ENCODE peak calls at places on chromosomes 16 and 17, in five cellular contexts. One of them, this sample, is unnamed.
A peak's percentile ranks its signal among the peaks of the same experiment; 100 is the strongest.

GRCh38 chr17:78377858-78378224 is 608 bp upstream of the PGS1 start:
- DNase-seq in stomach: no peak
- DNase-seq in HCT116: no peak
- DNase-seq in Panc1: no peak
- DNase-seq in transverse colon: no peak
- DNase-seq in this sample: no peak

GRCh38 chr16:23182206-23182674 is 305 bp upstream of the SCNN1G start:
- DNase-seq in stomach: peak; percentile 93
- DNase-seq in HCT116: peak; percentile 57
- DNase-seq in Panc1: peak; percentile 33
- DNase-seq in transverse colon: peak; percentile 93
- DNase-seq in this sample: peak; percentile 90

GRCh38 chr16:81158964-81159363 is 62.8 kb upstream of the GCSH start:
- DNase-seq in stomach: no peak
- DNase-seq in HCT116: no peak
- DNase-seq in Panc1: no peak
- DNase-seq in transverse colon: no peak
- DNase-seq in this sample: no peak

GRCh38 chr17:82750241-82750905 is 1.5 kb upstream of the TBCD start:
- DNase-seq in stomach: no peak
- DNase-seq in HCT116: no peak
- DNase-seq in Panc1: no peak
- DNase-seq in transverse colon: no peak
- DNase-seq in this sample: no peak

GRCh38 chr17:74995847-74996246 is 8.4 kb downstream of the CDR2L start:
- DNase-seq in stomach: no peak
- DNase-seq in HCT116: no peak
- DNase-seq in Panc1: no peak
- DNase-seq in transverse colon: no peak
- DNase-seq in this sample: no peak

GRCh38 chr16:72554935-72555334 is 383.0 kb upstream of the PMFBP1 start:
- DNase-seq in stomach: no peak
- DNase-seq in HCT116: peak; percentile 4
- DNase-seq in Panc1: no peak
- DNase-seq in transverse colon: no peak
- DNase-seq in this sample: no peak

GRCh38 chr17:11144358-11145233 is 96.4 kb upstream of the SHISA6 start:
- DNase-seq in stomach: peak; percentile 68
- DNase-seq in HCT116: no peak
- DNase-seq in Panc1: peak; percentile 10
- DNase-seq in transverse colon: peak; percentile 67
- DNase-seq in this sample: peak; percentile 52

GRCh38 chr17:3978421-3979275 is 14.4 kb upstream of the ATP2A3 start:
- DNase-seq in stomach: peak; percentile 78
- DNase-seq in HCT116: no peak
- DNase-seq in Panc1: no peak
- DNase-seq in transverse colon: peak; percentile 80
- DNase-seq in this sample: peak; percentile 53

GRCh38 chr17:61478790-61479492 is 26.7 kb downstream of the TBX4 start:
- DNase-seq in stomach: no peak
- DNase-seq in HCT116: no peak
- DNase-seq in Panc1: no peak
- DNase-seq in transverse colon: no peak
- DNase-seq in this sample: no peak

GRCh38 chr17:74531231-74531761 is at the start of gene CD300LB:
- DNase-seq in stomach: peak; percentile 24
- DNase-seq in HCT116: no peak
- DNase-seq in Panc1: no peak
- DNase-seq in transverse colon: no peak
- DNase-seq in this sample: no peak

GRCh38 chr17:82464567-82464929 is 6.0 kb downstream of the NARF start:
- DNase-seq in stomach: no peak
- DNase-seq in HCT116: no peak
- DNase-seq in Panc1: no peak
- DNase-seq in transverse colon: no peak
- DNase-seq in this sample: no peak

GRCh38 chr17:32628645-32629044 is 141.9 kb downstream of the CDK5R1 start:
- DNase-seq in stomach: no peak
- DNase-seq in HCT116: no peak
- DNase-seq in Panc1: no peak
- DNase-seq in transverse colon: no peak
- DNase-seq in this sample: no peak

GRCh38 chr16:11668590-11669379 is 530 bp downstream of the SNN start:
- DNase-seq in stomach: no peak
- DNase-seq in HCT116: no peak
- DNase-seq in Panc1: no peak
- DNase-seq in transverse colon: no peak
- DNase-seq in this sample: no peak

GRCh38 chr17:45261577-45262515 is at the start of gene SPATA32:
- DNase-seq in stomach: peak; percentile 73
- DNase-seq in HCT116: no peak
- DNase-seq in Panc1: no peak
- DNase-seq in transverse colon: peak; percentile 72
- DNase-seq in this sample: peak; percentile 51

GRCh38 chr17:43857141-43857540 is 10.2 kb downstream of the CD300LG start:
- DNase-seq in stomach: no peak
- DNase-seq in HCT116: no peak
- DNase-seq in Panc1: no peak
- DNase-seq in transverse colon: no peak
- DNase-seq in this sample: no peak

GRCh38 chr17:57292086-57292485 is 35.8 kb downstream of the MSI2 start:
- DNase-seq in stomach: no peak
- DNase-seq in HCT116: no peak
- DNase-seq in Panc1: no peak
- DNase-seq in transverse colon: no peak
- DNase-seq in this sample: no peak

GRCh38 chr16:30183961-30184429 is 593 bp downstream of the CORO1A start:
- DNase-seq in stomach: peak; percentile 53
- DNase-seq in HCT116: no peak
- DNase-seq in Panc1: no peak
- DNase-seq in transverse colon: peak; percentile 76
- DNase-seq in this sample: no peak

GRCh38 chr16:47577029-47577428 is 115.9 kb downstream of the PHKB start:
- DNase-seq in stomach: no peak
- DNase-seq in HCT116: no peak
- DNase-seq in Panc1: no peak
- DNase-seq in transverse colon: no peak
- DNase-seq in this sample: no peak

GRCh38 chr16:47578573-47578972 is 117.4 kb downstream of the PHKB start:
- DNase-seq in stomach: no peak
- DNase-seq in HCT116: no peak
- DNase-seq in Panc1: no peak
- DNase-seq in transverse colon: no peak
- DNase-seq in this sample: no peak

GRCh38 chr16:47581114-47581513 is 120.0 kb downstream of the PHKB start:
- DNase-seq in stomach: no peak
- DNase-seq in HCT116: no peak
- DNase-seq in Panc1: no peak
- DNase-seq in transverse colon: no peak
- DNase-seq in this sample: no peak

GRCh38 chr16:47574091-47575054 is 113.2 kb downstream of the PHKB start:
- DNase-seq in stomach: no peak
- DNase-seq in HCT116: no peak
- DNase-seq in Panc1: no peak
- DNase-seq in transverse colon: no peak
- DNase-seq in this sample: no peak

GRCh38 chr16:47578033-47578432 is 116.9 kb downstream of the PHKB start:
- DNase-seq in stomach: no peak
- DNase-seq in HCT116: no peak
- DNase-seq in Panc1: no peak
- DNase-seq in transverse colon: no peak
- DNase-seq in this sample: no peak
- TF ChIP-seq CTCF in stomach: no peak
- TF ChIP-seq CTCF in HCT116: no peak
- TF ChIP-seq CTCF in Panc1: no peak
- TF ChIP-seq CTCF in transverse colon: no peak
- TF ChIP-seq CTCF in this sample: no peak

DNA sequence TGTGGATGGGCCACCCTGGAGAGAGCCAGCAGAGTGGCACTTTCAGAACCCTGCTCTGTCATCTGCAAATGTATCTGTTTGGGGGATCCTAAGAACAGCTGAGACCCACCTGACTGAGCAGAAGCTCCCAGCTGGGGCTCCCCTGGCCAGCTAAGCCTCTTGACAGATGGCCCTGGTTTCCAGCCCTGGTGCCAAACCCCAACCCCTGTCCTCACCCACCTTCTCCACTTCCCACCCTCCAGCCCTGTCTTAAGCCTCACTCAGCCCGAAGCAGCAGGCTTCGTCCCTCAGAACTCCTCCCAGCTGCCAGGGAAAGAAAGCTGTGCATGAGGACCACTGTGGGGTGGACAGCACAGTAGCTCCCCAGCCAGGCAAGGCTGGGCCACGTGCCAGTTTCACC is 3.5 kb upstream of the KRT9 start:
- DNase-seq in stomach: no peak
- DNase-seq in HCT116: no peak
- DNase-seq in Panc1: no peak
- DNase-seq in transverse colon: no peak
- DNase-seq in this sample: no peak
- TF ChIP-seq POLR2AphosphoS5 in stomach: no peak
- TF ChIP-seq POLR2AphosphoS5 in HCT116: no peak
- TF ChIP-seq POLR2AphosphoS5 in Panc1: no peak
- TF ChIP-seq POLR2AphosphoS5 in transverse colon: no peak
- TF ChIP-seq POLR2AphosphoS5 in this sample: no peak

GRCh38 chr16:9033125-9033830 is 58.2 kb upstream of the HAPSTR1 start:
- DNase-seq in stomach: peak; percentile 64
- DNase-seq in HCT116: peak; percentile 74
- DNase-seq in Panc1: no peak
- DNase-seq in transverse colon: peak; percentile 59
- DNase-seq in this sample: peak; percentile 18
- TF ChIP-seq CTCF in stomach: no peak
- TF ChIP-seq CTCF in HCT116: no peak
- TF ChIP-seq CTCF in Panc1: no peak
- TF ChIP-seq CTCF in transverse colon: peak; percentile 49
- TF ChIP-seq CTCF in this sample: peak; percentile 18

DNA sequence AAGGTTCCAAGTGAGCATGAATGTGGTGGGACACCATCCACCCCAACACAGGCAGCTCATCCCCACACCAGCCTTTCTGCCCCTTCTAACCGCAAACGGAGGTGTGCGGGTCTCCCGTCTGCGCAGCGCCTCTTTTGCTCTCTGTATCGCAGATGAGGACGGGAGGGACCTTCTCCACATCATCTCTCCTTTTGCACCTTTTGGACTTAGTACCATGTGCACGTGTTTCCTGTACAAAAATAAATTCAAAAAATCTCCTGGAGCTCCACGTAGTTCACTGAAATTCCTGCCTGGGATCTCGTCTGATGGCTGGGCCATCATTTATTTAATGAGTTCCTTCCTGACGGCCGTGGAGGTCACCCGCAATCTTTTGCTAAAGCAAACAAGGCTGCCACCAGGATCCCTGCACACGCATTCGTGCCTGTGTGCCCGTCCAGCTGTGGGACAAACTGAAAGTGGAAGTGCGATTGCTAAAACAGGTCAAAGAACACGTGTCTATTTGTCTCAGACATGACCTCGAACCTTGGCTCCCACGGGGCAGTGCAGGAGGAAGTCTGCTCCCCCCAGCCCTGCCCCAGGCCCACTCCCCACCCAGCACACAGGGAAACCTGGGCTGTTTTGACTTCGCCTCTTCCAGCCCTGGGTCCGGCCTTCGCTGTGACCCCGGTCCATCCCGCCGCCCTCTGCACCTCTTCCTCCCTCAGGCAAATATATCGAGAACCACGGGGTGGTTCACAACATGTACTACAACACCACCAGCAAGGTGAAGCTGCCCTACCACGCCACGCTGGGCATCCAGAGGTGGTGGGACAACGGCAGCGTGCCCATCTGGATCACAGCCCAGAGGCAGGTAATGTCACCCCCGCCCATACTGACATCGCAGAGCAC is 2.3 kb downstream of the ENPP7 start:
- DNase-seq in stomach: peak; percentile 49
- DNase-seq in HCT116: no peak
- DNase-seq in Panc1: no peak
- DNase-seq in transverse colon: peak; percentile 31
- DNase-seq in this sample: no peak
- TF ChIP-seq POLR2AphosphoS5 in stomach: no peak
- TF ChIP-seq POLR2AphosphoS5 in HCT116: no peak
- TF ChIP-seq POLR2AphosphoS5 in Panc1: no peak
- TF ChIP-seq POLR2AphosphoS5 in transverse colon: no peak
- TF ChIP-seq POLR2AphosphoS5 in this sample: no peak

GRCh38 chr16:78249056-78249455 is 149.6 kb downstream of the WWOX start:
- DNase-seq in stomach: peak; percentile 85
- DNase-seq in HCT116: no peak
- DNase-seq in Panc1: no peak
- DNase-seq in transverse colon: peak; percentile 56
- DNase-seq in this sample: no peak
- TF ChIP-seq CTCF in stomach: peak; percentile 27
- TF ChIP-seq CTCF in HCT116: no peak
- TF ChIP-seq CTCF in Panc1: peak; percentile 29
- TF ChIP-seq CTCF in transverse colon: peak; percentile 27
- TF ChIP-seq CTCF in this sample: no peak

GRCh38 chr17:39724731-39725130 is 5.6 kb downstream of the MIEN1 start:
- DNase-seq in stomach: no peak
- DNase-seq in HCT116: no peak
- DNase-seq in Panc1: no peak
- DNase-seq in transverse colon: no peak
- DNase-seq in this sample: no peak

GRCh38 chr17:39722104-39722503 is 8.2 kb downstream of the MIEN1 start:
- DNase-seq in stomach: no peak
- DNase-seq in HCT116: no peak
- DNase-seq in Panc1: no peak
- DNase-seq in transverse colon: no peak
- DNase-seq in this sample: no peak

GRCh38 chr17:39719966-39720365 is 10.4 kb downstream of the MIEN1 start:
- DNase-seq in stomach: no peak
- DNase-seq in HCT116: no peak
- DNase-seq in Panc1: no peak
- DNase-seq in transverse colon: no peak
- DNase-seq in this sample: no peak

GRCh38 chr17:39726617-39727016 is 3.7 kb downstream of the MIEN1 start:
- DNase-seq in stomach: no peak
- DNase-seq in HCT116: no peak
- DNase-seq in Panc1: no peak
- DNase-seq in transverse colon: no peak
- DNase-seq in this sample: no peak

GRCh38 chr17:39722965-39723848 is 7.1 kb downstream of the MIEN1 start:
- DNase-seq in stomach: no peak
- DNase-seq in HCT116: no peak
- DNase-seq in Panc1: no peak
- DNase-seq in transverse colon: peak; percentile 57
- DNase-seq in this sample: no peak
- TF ChIP-seq POLR2AphosphoS5 in stomach: no peak
- TF ChIP-seq POLR2AphosphoS5 in HCT116: no peak
- TF ChIP-seq POLR2AphosphoS5 in Panc1: no peak
- TF ChIP-seq POLR2AphosphoS5 in transverse colon: no peak
- TF ChIP-seq POLR2AphosphoS5 in this sample: no peak

GRCh38 chr16:67846063-67846319 is 742 bp upstream of the NUTF2 start:
- DNase-seq in stomach: no peak
- DNase-seq in HCT116: no peak
- DNase-seq in Panc1: no peak
- DNase-seq in transverse colon: no peak
- DNase-seq in this sample: no peak

GRCh38 chr16:67843343-67843765 is 1.2 kb downstream of the THAP11 start:
- DNase-seq in stomach: no peak
- DNase-seq in HCT116: no peak
- DNase-seq in Panc1: no peak
- DNase-seq in transverse colon: no peak
- DNase-seq in this sample: no peak

GRCh38 chr16:67845291-67846062 is 1.3 kb upstream of the NUTF2 start:
- DNase-seq in stomach: no peak
- DNase-seq in HCT116: no peak
- DNase-seq in Panc1: no peak
- DNase-seq in transverse colon: no peak
- DNase-seq in this sample: no peak

GRCh38 chr16:67842509-67843342 is 606 bp downstream of the THAP11 start:
- DNase-seq in stomach: peak; percentile 49
- DNase-seq in HCT116: no peak
- DNase-seq in Panc1: no peak
- DNase-seq in transverse colon: peak; percentile 60
- DNase-seq in this sample: peak; percentile 26

GRCh38 chr16:67844441-67844840 is 2.3 kb upstream of the NUTF2 start:
- DNase-seq in stomach: no peak
- DNase-seq in HCT116: no peak
- DNase-seq in Panc1: no peak
- DNase-seq in transverse colon: no peak
- DNase-seq in this sample: no peak
- TF ChIP-seq CTCF in stomach: no peak
- TF ChIP-seq CTCF in HCT116: no peak
- TF ChIP-seq CTCF in Panc1: no peak
- TF ChIP-seq CTCF in transverse colon: no peak
- TF ChIP-seq CTCF in this sample: no peak